ENCODE peak calls at places on chromosomes 7 and 10, in ten cellular contexts. One of them, this sample, is unnamed. For H3K4me1, the result is how much of the 10 kb centered on the place peaks cover.

GRCh38 chr7:108308913-108309312 is 147.3 kb downstream of the NRCAM start:
- DNase-seq in colonic mucosa: no peak
- DNase-seq in suprapubic skin: no peak
- DNase-seq in tibial artery: no peak
- DNase-seq in tibial nerve: no peak
- DNase-seq in body of pancreas: no peak
- DNase-seq in kidney: no peak
- DNase-seq in astrocyte: peak
- DNase-seq in stomach: no peak
- DNase-seq in lower lobe of right lung: no peak
- DNase-seq in this sample: no peak

GRCh38 chr10:122263971-122264370 is 7.1 kb upstream of the BTBD16 start:
- DNase-seq in colonic mucosa: no peak
- DNase-seq in tibial artery: no peak
- DNase-seq in stomach: no peak
- DNase-seq in body of pancreas: no peak
- DNase-seq in astrocyte: peak
- DNase-seq in lower lobe of right lung: no peak
- DNase-seq in kidney: no peak
- DNase-seq in tibial nerve: no peak
- DNase-seq in suprapubic skin: peak
- DNase-seq in this sample: no peak

GRCh38 chr7:56079450-56080185 is 13.1 kb downstream of the PHKG1 start:
- DNase-seq in tibial nerve: peak
- DNase-seq in tibial artery: peak
- DNase-seq in astrocyte: peak
- DNase-seq in body of pancreas: peak
- DNase-seq in stomach: peak
- DNase-seq in suprapubic skin: peak
- DNase-seq in kidney: peak
- DNase-seq in lower lobe of right lung: peak
- DNase-seq in colonic mucosa: peak
- DNase-seq in this sample: peak

GRCh38 chr7:39465055-39465929 is 100.9 kb upstream of the YAE1 start:
- DNase-seq in tibial artery: no peak
- DNase-seq in tibial nerve: peak
- DNase-seq in lower lobe of right lung: no peak
- DNase-seq in stomach: peak
- DNase-seq in astrocyte: peak
- DNase-seq in suprapubic skin: no peak
- DNase-seq in kidney: no peak
- DNase-seq in body of pancreas: peak
- DNase-seq in colonic mucosa: peak
- DNase-seq in this sample: no peak

GRCh38 chr7:41013117-41013516 is 689.8 kb downstream of the INHBA start:
- DNase-seq in astrocyte: peak
- DNase-seq in colonic mucosa: no peak
- DNase-seq in body of pancreas: no peak
- DNase-seq in lower lobe of right lung: no peak
- DNase-seq in tibial artery: no peak
- DNase-seq in tibial nerve: no peak
- DNase-seq in kidney: no peak
- DNase-seq in stomach: no peak
- DNase-seq in suprapubic skin: no peak
- DNase-seq in this sample: no peak

GRCh38 chr7:2930310-2931033 is 86.4 kb upstream of the GNA12 start:
- DNase-seq in kidney: peak
- DNase-seq in tibial nerve: no peak
- DNase-seq in astrocyte: no peak
- DNase-seq in body of pancreas: no peak
- DNase-seq in lower lobe of right lung: peak
- DNase-seq in colonic mucosa: no peak
- DNase-seq in tibial artery: peak
- DNase-seq in stomach: no peak
- DNase-seq in suprapubic skin: no peak
- DNase-seq in this sample: peak

GRCh38 chr7:31702354-31702753 is 15.3 kb downstream of the PPP1R17 start:
- DNase-seq in stomach: no peak
- DNase-seq in kidney: no peak
- DNase-seq in tibial nerve: no peak
- DNase-seq in suprapubic skin: no peak
- DNase-seq in lower lobe of right lung: no peak
- DNase-seq in tibial artery: no peak
- DNase-seq in body of pancreas: no peak
- DNase-seq in colonic mucosa: no peak
- DNase-seq in astrocyte: no peak
- DNase-seq in this sample: no peak

GRCh38 chr10:117955171-117955570 is 91.6 kb downstream of the RAB11FIP2 start:
- DNase-seq in lower lobe of right lung: no peak
- DNase-seq in colonic mucosa: no peak
- DNase-seq in body of pancreas: no peak
- DNase-seq in kidney: no peak
- DNase-seq in suprapubic skin: no peak
- DNase-seq in tibial artery: no peak
- DNase-seq in stomach: no peak
- DNase-seq in astrocyte: peak
- DNase-seq in tibial nerve: no peak
- DNase-seq in this sample: no peak

GRCh38 chr10:72800000-72800740 is 93.4 kb upstream of the OIT3 start:
- DNase-seq in astrocyte: peak
- DNase-seq in tibial artery: no peak
- DNase-seq in suprapubic skin: no peak
- DNase-seq in colonic mucosa: no peak
- DNase-seq in body of pancreas: no peak
- DNase-seq in kidney: no peak
- DNase-seq in tibial nerve: no peak
- DNase-seq in lower lobe of right lung: no peak
- DNase-seq in stomach: no peak
- DNase-seq in this sample: no peak

GRCh38 chr10:58662314-58662713 is 149.6 kb downstream of the BICC1 start:
- DNase-seq in kidney: no peak
- DNase-seq in body of pancreas: no peak
- DNase-seq in astrocyte: peak
- DNase-seq in colonic mucosa: no peak
- DNase-seq in tibial artery: no peak
- DNase-seq in suprapubic skin: no peak
- DNase-seq in lower lobe of right lung: no peak
- DNase-seq in tibial nerve: peak
- DNase-seq in stomach: no peak
- DNase-seq in this sample: no peak

GRCh38 chr10:59808896-59809643 is 55.8 kb upstream of the MRLN start:
- DNase-seq in lower lobe of right lung: peak
- DNase-seq in body of pancreas: peak
- DNase-seq in stomach: peak
- DNase-seq in suprapubic skin: no peak
- DNase-seq in colonic mucosa: peak
- DNase-seq in tibial nerve: peak
- DNase-seq in tibial artery: peak
- DNase-seq in kidney: peak
- DNase-seq in astrocyte: peak
- DNase-seq in this sample: peak

GRCh38 chr7:104973909-104974415 is 40.0 kb upstream of the KMT2E start:
- DNase-seq in tibial artery: no peak
- DNase-seq in kidney: no peak
- DNase-seq in lower lobe of right lung: no peak
- DNase-seq in suprapubic skin: no peak
- DNase-seq in stomach: no peak
- DNase-seq in astrocyte: peak
- DNase-seq in tibial nerve: no peak
- DNase-seq in body of pancreas: no peak
- DNase-seq in colonic mucosa: peak
- DNase-seq in this sample: no peak

GRCh38 chr10:14173391-14173705 is 157.4 kb downstream of the FRMD4A start:
- DNase-seq in astrocyte: no peak
- DNase-seq in body of pancreas: no peak
- DNase-seq in tibial nerve: no peak
- DNase-seq in colonic mucosa: no peak
- DNase-seq in suprapubic skin: no peak
- DNase-seq in lower lobe of right lung: no peak
- DNase-seq in stomach: no peak
- DNase-seq in kidney: no peak
- DNase-seq in tibial artery: no peak
- DNase-seq in this sample: no peak

GRCh38 chr10:100728928-100729876 is 16.2 kb upstream of the PAX2 start:
- DNase-seq in colonic mucosa: peak
- DNase-seq in stomach: peak
- DNase-seq in astrocyte: no peak
- DNase-seq in kidney: peak
- DNase-seq in lower lobe of right lung: no peak
- DNase-seq in body of pancreas: peak
- DNase-seq in suprapubic skin: no peak
- DNase-seq in tibial artery: no peak
- DNase-seq in tibial nerve: no peak
- DNase-seq in this sample: peak

GRCh38 chr7:50309130-50309478 is 4.6 kb downstream of the IKZF1 start:
- DNase-seq in body of pancreas: no peak
- DNase-seq in kidney: no peak
- DNase-seq in colonic mucosa: no peak
- DNase-seq in tibial artery: no peak
- DNase-seq in lower lobe of right lung: no peak
- DNase-seq in tibial nerve: no peak
- DNase-seq in stomach: no peak
- DNase-seq in astrocyte: no peak
- DNase-seq in suprapubic skin: no peak
- DNase-seq in this sample: no peak

GRCh38 chr7:98352621-98353020 is 48.3 kb downstream of the BAIAP2L1 start:
- DNase-seq in tibial artery: no peak
- DNase-seq in body of pancreas: no peak
- DNase-seq in lower lobe of right lung: no peak
- DNase-seq in stomach: no peak
- DNase-seq in colonic mucosa: peak
- DNase-seq in kidney: no peak
- DNase-seq in suprapubic skin: no peak
- DNase-seq in tibial nerve: no peak
- DNase-seq in astrocyte: peak
- DNase-seq in this sample: no peak

DNA sequence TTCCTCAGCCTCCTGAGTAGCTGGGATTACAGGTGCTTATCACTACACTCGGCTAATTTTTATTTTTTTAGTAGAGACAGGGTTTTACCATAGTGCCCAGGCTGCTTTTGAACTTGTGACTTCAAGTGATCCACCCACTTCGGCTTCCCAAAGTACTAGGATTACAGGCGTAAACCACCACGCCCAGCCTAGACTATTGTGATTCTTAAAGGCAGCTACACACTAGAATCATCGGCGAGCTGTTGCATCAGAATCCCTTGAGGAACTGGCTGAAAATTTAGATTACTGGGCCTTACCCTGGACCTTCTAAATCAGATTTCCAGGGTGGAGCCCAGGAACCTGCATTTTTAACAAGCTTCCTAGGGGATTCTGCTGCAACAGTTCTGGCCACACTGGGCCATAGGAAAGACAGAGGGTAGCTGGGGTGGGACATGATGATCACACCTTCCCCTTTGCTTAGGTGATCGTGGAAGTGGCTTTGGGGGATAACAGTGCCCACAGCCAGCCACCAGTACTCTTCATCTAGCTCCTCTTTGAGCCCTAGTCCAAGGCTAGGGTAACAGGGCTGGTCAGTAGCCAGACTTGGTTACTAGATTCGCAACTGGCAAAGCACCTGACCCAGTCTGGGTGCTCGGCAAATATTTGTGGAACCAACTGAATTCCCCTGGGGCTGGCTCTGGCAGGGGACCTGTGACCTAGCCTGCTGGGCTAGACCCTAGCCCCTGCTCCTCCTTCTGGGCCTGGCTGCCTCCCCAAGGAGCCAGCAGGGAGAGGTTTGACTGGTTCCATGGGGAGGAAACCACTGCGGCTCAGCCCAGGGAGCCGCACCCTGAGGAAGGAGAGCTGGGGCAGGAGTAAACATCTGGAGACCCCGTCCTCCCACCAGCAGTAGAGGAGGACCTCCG is 67.1 kb upstream of the DUSP5 start:
- DNase-seq in stomach: peak
- DNase-seq in tibial artery: no peak
- DNase-seq in body of pancreas: no peak
- DNase-seq in astrocyte: no peak
- DNase-seq in kidney: no peak
- DNase-seq in suprapubic skin: no peak
- DNase-seq in tibial nerve: no peak
- DNase-seq in lower lobe of right lung: no peak
- DNase-seq in colonic mucosa: no peak
- DNase-seq in this sample: peak
- H3K4me1 ChIP-seq in stomach: under half
- H3K4me1 ChIP-seq in tibial artery: under half
- H3K4me1 ChIP-seq in body of pancreas: under half
- H3K4me1 ChIP-seq in astrocyte: under half
- H3K4me1 ChIP-seq in kidney: under half
- H3K4me1 ChIP-seq in suprapubic skin: under half
- H3K4me1 ChIP-seq in tibial nerve: under half
- H3K4me1 ChIP-seq in lower lobe of right lung: under half
- H3K4me1 ChIP-seq in colonic mucosa: under half
- H3K4me1 ChIP-seq in this sample: under half

DNA sequence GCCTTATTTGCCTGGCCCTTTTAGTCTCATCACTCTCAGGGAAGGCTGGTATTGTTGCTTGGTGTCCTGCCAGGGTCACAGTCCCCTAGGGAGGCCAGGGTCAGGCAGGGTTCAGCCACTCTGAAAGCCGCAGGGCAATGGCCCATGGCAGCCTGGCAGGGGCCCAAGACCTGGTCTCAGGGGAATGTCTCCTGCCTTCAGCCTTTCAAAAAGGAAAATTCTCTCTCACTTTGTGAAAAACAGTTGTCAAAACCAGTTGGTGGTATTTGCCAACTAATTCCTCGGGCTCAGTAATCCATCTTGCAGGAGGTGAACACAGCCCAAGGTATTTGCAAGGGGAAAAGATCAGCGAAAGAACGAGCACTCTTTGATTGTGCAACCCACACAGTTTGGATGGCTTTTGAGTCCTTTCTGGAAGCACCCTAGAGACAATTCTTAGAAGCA is 101.5 kb downstream of the JCAD start:
- DNase-seq in tibial nerve: peak
- DNase-seq in stomach: no peak
- DNase-seq in tibial artery: peak
- DNase-seq in kidney: peak
- DNase-seq in suprapubic skin: no peak
- DNase-seq in astrocyte: peak
- DNase-seq in body of pancreas: peak
- DNase-seq in lower lobe of right lung: peak
- DNase-seq in colonic mucosa: no peak
- DNase-seq in this sample: no peak
- H3K27ac ChIP-seq in tibial nerve: no peak
- H3K27ac ChIP-seq in stomach: no peak
- H3K27ac ChIP-seq in tibial artery: peak
- H3K27ac ChIP-seq in kidney: peak
- H3K27ac ChIP-seq in suprapubic skin: no peak
- H3K27ac ChIP-seq in astrocyte: no peak
- H3K27ac ChIP-seq in body of pancreas: peak
- H3K27ac ChIP-seq in lower lobe of right lung: no peak
- H3K27ac ChIP-seq in colonic mucosa: no peak
- H3K27ac ChIP-seq in this sample: no peak

GRCh38 chr7:32774411-32774970 is 117.1 kb downstream of the KBTBD2 start:
- DNase-seq in suprapubic skin: no peak
- DNase-seq in colonic mucosa: no peak
- DNase-seq in tibial nerve: no peak
- DNase-seq in kidney: no peak
- DNase-seq in lower lobe of right lung: no peak
- DNase-seq in tibial artery: no peak
- DNase-seq in stomach: no peak
- DNase-seq in astrocyte: no peak
- DNase-seq in body of pancreas: no peak
- DNase-seq in this sample: no peak
- TF ChIP-seq CTCF in suprapubic skin: no peak
- TF ChIP-seq CTCF in colonic mucosa: no peak
- TF ChIP-seq CTCF in tibial nerve: no peak
- TF ChIP-seq CTCF in kidney: no peak
- TF ChIP-seq CTCF in lower lobe of right lung: no peak
- TF ChIP-seq CTCF in tibial artery: no peak
- TF ChIP-seq CTCF in stomach: no peak
- TF ChIP-seq CTCF in astrocyte: no peak
- TF ChIP-seq CTCF in body of pancreas: no peak
- TF ChIP-seq CTCF in this sample: no peak

GRCh38 chr7:131015131-131015954 is 281.3 kb upstream of the KLF14 start:
- DNase-seq in body of pancreas: no peak
- DNase-seq in astrocyte: peak
- DNase-seq in suprapubic skin: no peak
- DNase-seq in tibial nerve: no peak
- DNase-seq in stomach: no peak
- DNase-seq in lower lobe of right lung: no peak
- DNase-seq in tibial artery: no peak
- DNase-seq in colonic mucosa: no peak
- DNase-seq in kidney: no peak
- DNase-seq in this sample: no peak
- H3K4me1 ChIP-seq in body of pancreas: under half
- H3K4me1 ChIP-seq in astrocyte: under half
- H3K4me1 ChIP-seq in suprapubic skin: half or more
- H3K4me1 ChIP-seq in tibial nerve: half or more
- H3K4me1 ChIP-seq in stomach: half or more
- H3K4me1 ChIP-seq in lower lobe of right lung: half or more
- H3K4me1 ChIP-seq in tibial artery: half or more
- H3K4me1 ChIP-seq in colonic mucosa: under half
- H3K4me1 ChIP-seq in kidney: under half
- H3K4me1 ChIP-seq in this sample: half or more

This sample was measured in upper lobe of right lung.